ENCODE peak calls at places on chromosome 18, in four cellular contexts. Q is osteocyte, O is HCT116, N is psoas muscle. Y is an unnamed sample.

GRCh38 chr18:9552189-9552588 is 62.2 kb downstream of the PPP4R1 start:
- DNase-seq in Q (no peak), O (no peak), N (no peak), Y (no peak)

GRCh38 chr18:80244956-80245730 is 2.2 kb downstream of the PARD6G start:
- DNase-seq in O (no peak), N (no peak), Q (peak; percentile 53), Y (no peak)

GRCh38 chr18:79599503-79599931 is 80.1 kb upstream of the CTDP1 start:
- DNase-seq in Q (no peak), O (no peak), N (no peak), Y (peak; percentile 15)

GRCh38 chr18:8525692-8526091 is 83.5 kb upstream of the RAB12 start:
- DNase-seq in N (no peak), O (no peak), Q (peak; percentile 68), Y (no peak)

GRCh38 chr18:59051470-59052165 is 88.1 kb upstream of the SEC11C start:
- DNase-seq in Q (no peak), N (peak; percentile 70), O (no peak), Y (no peak)

GRCh38 chr18:72541871-72542690 is 2.1 kb downstream of the CBLN2 start:
- DNase-seq in N (no peak), Q (no peak), O (no peak), Y (no peak)

GRCh38 chr18:9696701-9697100 is 11.4 kb upstream of the RAB31 start:
- DNase-seq in Q (no peak), O (no peak), N (no peak), Y (no peak)

GRCh38 chr18:79480171-79480981 is 84.6 kb downstream of the NFATC1 start:
- DNase-seq in O (no peak), Q (peak; percentile 76), N (peak; percentile 13), Y (no peak)

GRCh38 chr18:76274470-76275289 is 220.4 kb downstream of the ZNF516 start:
- DNase-seq in Q (no peak), N (no peak), O (peak; percentile 22), Y (no peak)

GRCh38 chr18:22408059-22408458 is 9.7 kb downstream of the CTAGE1 start:
- DNase-seq in Q (no peak), N (no peak), O (no peak), Y (no peak)

GRCh38 chr18:55012041-55012440 is 52.8 kb upstream of the CCDC68 start:
- DNase-seq in Q (no peak), N (no peak), O (no peak), Y (no peak)

GRCh38 chr18:61360440-61361383 is 27.5 kb downstream of the CDH20 start:
- DNase-seq in Q (no peak), O (no peak), N (no peak), Y (no peak)

GRCh38 chr18:27298215-27298804 is 113.2 kb upstream of the CHST9 start:
- DNase-seq in N (no peak), O (no peak), Q (no peak), Y (no peak)

GRCh38 chr18:10051877-10052631 is 138.2 kb downstream of the VAPA start:
- DNase-seq in N (peak; percentile 53), O (no peak), Q (no peak), Y (peak; percentile 48)

DNA sequence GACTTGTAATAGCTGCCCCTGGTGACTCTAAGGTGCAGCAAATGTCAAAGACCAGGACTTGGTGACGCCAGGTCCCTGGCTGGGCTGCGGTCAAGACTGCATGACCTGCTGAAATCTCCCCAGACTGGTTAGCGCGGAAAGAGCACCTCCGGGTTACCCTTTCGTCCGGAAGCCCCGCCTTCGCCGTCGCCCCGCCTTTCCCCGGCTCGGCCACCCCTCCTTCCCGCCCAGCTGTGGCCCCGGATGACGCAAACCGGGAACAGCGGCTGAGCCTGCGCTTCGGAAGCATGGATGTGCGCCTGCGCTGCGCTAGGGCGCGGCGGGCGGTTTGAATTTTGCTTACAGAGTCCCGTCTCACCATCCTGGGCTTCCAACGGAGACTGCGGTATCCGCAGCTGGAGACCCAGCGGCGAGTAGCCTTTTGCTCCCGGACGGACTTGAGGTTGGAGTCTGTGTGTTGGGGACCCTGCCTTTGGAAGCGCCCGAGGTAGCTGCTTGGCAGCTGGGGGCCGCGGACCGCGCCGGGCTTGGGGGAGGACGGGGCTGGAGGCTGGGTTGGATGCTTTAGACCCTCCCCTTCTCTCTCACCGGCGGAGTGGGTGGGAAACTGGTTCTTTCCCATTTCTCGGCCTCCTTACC is at the start of gene SKA1:
- DNase-seq in N (peak; percentile 93), O (peak; percentile 89), Q (peak; percentile 98), Y (peak; percentile 85)
- TF ChIP-seq CTCF in N (no peak), O (no peak), Q (no peak), Y (no peak)

DNA sequence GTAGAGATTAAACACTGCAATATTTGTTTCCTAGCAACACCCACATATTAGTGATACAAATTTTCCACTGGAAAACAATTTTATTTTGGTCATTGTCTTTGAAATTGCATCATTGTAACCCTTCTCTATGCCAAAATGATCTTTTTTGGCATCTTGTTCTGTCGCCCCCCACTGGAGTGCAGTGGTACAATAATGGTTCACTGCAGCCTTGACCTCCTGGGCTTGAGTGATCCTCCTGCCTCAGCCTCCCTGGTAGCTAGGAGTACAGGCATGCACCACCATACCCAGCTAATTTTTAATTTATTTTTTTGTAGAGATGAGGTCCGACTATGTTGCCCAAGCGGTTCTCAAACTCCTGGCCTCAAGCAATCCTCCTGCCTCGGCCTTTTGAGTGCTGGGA is 117.4 kb downstream of the PIK3C3 start:
- DNase-seq in N (no peak), O (no peak), Q (no peak), Y (no peak)
- TF ChIP-seq CTCF in N (no peak), O (peak; percentile 42), Q (no peak), Y (no peak)

GRCh38 chr18:74598350-74599001 is 806 bp downstream of the ZNF407 start:
- DNase-seq in O (peak; percentile 27), N (peak; percentile 60), Q (no peak), Y (peak; percentile 18)
- TF ChIP-seq CTCF in O (no peak), N (peak; percentile 8), Q (peak; percentile 26), Y (peak; percentile 39)

DNA sequence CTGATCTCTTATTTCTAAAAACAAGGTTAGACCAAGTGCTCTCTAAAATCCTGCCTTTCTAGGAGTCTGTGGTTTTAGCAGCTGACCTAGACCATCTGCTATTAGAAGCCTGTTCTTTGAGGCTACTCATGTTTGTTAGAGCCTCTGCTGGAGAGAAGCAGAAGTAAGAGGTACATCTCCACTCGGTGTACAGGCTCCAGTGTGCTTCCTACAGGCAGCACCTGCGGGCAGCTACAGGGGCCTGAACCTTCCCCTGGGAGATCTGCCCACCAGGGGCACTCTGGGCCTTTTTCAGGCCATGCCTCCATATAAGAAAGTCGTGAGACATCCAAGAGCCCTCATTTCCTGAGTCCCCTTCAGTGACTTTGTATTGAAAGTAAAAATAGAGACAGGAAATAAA is 31.6 kb downstream of the ONECUT2 start:
- DNase-seq in N (no peak), Q (no peak), O (no peak), Y (no peak)
- TF ChIP-seq CTCF in N (no peak), Q (no peak), O (no peak), Y (no peak)

GRCh38 chr18:63676927-63677326 is 15.2 kb upstream of the SERPINB3 start:
- DNase-seq in O (no peak), N (no peak), Q (no peak), Y (no peak)

GRCh38 chr18:63681449-63682381 is 20.0 kb upstream of the SERPINB3 start:
- DNase-seq in Q (no peak), N (no peak), O (no peak), Y (no peak)

GRCh38 chr18:63679820-63680606 is 18.3 kb upstream of the SERPINB3 start:
- DNase-seq in Q (no peak), N (no peak), O (no peak), Y (no peak)

GRCh38 chr18:63677490-63678225 is 16.0 kb upstream of the SERPINB3 start:
- DNase-seq in Q (no peak), N (no peak), O (no peak), Y (no peak)

DNA sequence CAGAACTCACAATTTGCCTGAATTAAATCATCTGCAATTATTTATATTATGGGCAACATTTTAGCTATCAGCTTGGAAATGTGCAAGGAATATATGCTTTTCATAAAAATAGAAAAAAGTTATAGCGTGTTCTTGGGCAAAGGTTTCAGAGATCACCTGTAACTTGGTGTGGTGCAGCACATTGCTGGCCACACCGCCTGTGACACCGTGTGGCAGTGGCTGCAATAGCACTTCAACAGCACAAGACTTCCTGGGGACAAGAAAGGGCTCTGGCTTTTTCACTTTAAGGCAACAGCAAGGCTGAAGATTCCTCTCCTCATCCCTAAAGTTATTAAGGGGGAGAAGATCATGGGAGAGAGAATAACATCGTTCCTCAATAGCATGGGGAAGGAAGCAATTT is 14.8 kb upstream of the SERPINB3 start:
- DNase-seq in Q (no peak), O (peak; percentile 44), N (no peak), Y (no peak)
- TF ChIP-seq CTCF in Q (no peak), O (peak; percentile 70), N (no peak), Y (peak; percentile 64)

GRCh38 chr18:66083078-66083477 is 332.3 kb downstream of the CDH7 start:
- DNase-seq in N (no peak), O (no peak), Q (no peak), Y (no peak)

GRCh38 chr18:66077066-66077465 is 326.3 kb downstream of the CDH7 start:
- DNase-seq in O (no peak), N (no peak), Q (no peak), Y (no peak)

DNA sequence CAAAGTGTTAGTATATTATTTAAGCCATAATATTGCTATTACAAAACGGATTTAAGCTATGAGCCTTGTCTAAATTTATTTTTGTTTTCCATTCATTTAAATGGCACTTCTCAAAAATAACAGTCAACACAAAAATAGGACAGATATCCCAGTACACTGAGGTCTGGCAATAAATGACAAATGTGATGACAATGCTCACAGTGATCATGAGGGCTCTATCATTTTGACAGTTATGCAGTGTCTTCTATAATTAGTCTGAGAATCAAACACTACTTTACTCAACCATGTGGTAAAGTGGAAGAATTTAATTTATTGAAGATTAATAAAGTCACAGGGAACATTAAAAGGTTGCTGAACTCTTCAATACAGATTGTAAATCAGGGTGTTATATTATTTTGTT is 328.6 kb downstream of the CDH7 start:
- DNase-seq in O (no peak), N (no peak), Q (no peak), Y (no peak)
- TF ChIP-seq CTCF in O (no peak), N (no peak), Q (no peak), Y (no peak)

Y was measured in brain microvascular endothelial cell.